ENCODE peak calls at places on chromosomes 6 and 20, in eight cellular contexts. One of them, this sample, is unnamed.

GRCh38 chr6:2807342-2808090 is 34.1 kb downstream of the SERPINB1 start:
- DNase-seq in lung: peak
- DNase-seq in mucosa of descending colon: no peak
- DNase-seq in A673: peak
- DNase-seq in choroid plexus epithelial cell: no peak
- DNase-seq in body of pancreas: peak
- DNase-seq in BE2C: no peak
- DNase-seq in tibial nerve: no peak
- DNase-seq in this sample: no peak

GRCh38 chr20:46388201-46388836 is 18.1 kb downstream of the ELMO2 start:
- DNase-seq in lung: no peak
- DNase-seq in mucosa of descending colon: no peak
- DNase-seq in A673: no peak
- DNase-seq in choroid plexus epithelial cell: no peak
- DNase-seq in body of pancreas: no peak
- DNase-seq in BE2C: no peak
- DNase-seq in tibial nerve: no peak
- DNase-seq in this sample: no peak

GRCh38 chr6:167045828-167046580 is 46.8 kb downstream of the CEP43 start:
- DNase-seq in lung: no peak
- DNase-seq in mucosa of descending colon: no peak
- DNase-seq in A673: no peak
- DNase-seq in choroid plexus epithelial cell: no peak
- DNase-seq in body of pancreas: no peak
- DNase-seq in BE2C: no peak
- DNase-seq in tibial nerve: no peak
- DNase-seq in this sample: no peak

GRCh38 chr6:3284436-3284876 is 25.7 kb downstream of the PSMG4 start:
- DNase-seq in lung: no peak
- DNase-seq in mucosa of descending colon: no peak
- DNase-seq in A673: peak
- DNase-seq in choroid plexus epithelial cell: no peak
- DNase-seq in body of pancreas: no peak
- DNase-seq in BE2C: peak
- DNase-seq in tibial nerve: no peak
- DNase-seq in this sample: no peak

GRCh38 chr6:52929321-52930164 is 20.0 kb upstream of the GSTA3 start:
- DNase-seq in lung: peak
- DNase-seq in mucosa of descending colon: no peak
- DNase-seq in A673: peak
- DNase-seq in choroid plexus epithelial cell: peak
- DNase-seq in body of pancreas: peak
- DNase-seq in BE2C: peak
- DNase-seq in tibial nerve: no peak
- DNase-seq in this sample: peak

GRCh38 chr20:33679758-33680485 is 5.7 kb upstream of the NECAB3 start:
- DNase-seq in lung: no peak
- DNase-seq in mucosa of descending colon: no peak
- DNase-seq in A673: no peak
- DNase-seq in choroid plexus epithelial cell: no peak
- DNase-seq in body of pancreas: no peak
- DNase-seq in BE2C: no peak
- DNase-seq in tibial nerve: no peak
- DNase-seq in this sample: no peak

GRCh38 chr20:52493177-52493711 is 301.7 kb upstream of the ZFP64 start:
- DNase-seq in lung: no peak
- DNase-seq in mucosa of descending colon: no peak
- DNase-seq in A673: peak
- DNase-seq in choroid plexus epithelial cell: peak
- DNase-seq in body of pancreas: no peak
- DNase-seq in BE2C: peak
- DNase-seq in tibial nerve: no peak
- DNase-seq in this sample: no peak

GRCh38 chr20:35010405-35011192 is 54.9 kb downstream of the MYH7B start:
- DNase-seq in lung: no peak
- DNase-seq in mucosa of descending colon: no peak
- DNase-seq in A673: no peak
- DNase-seq in choroid plexus epithelial cell: no peak
- DNase-seq in body of pancreas: peak
- DNase-seq in BE2C: no peak
- DNase-seq in tibial nerve: no peak
- DNase-seq in this sample: no peak

GRCh38 chr20:56393653-56394052 is 1.2 kb downstream of the CSTF1 start:
- DNase-seq in lung: no peak
- DNase-seq in mucosa of descending colon: no peak
- DNase-seq in A673: no peak
- DNase-seq in choroid plexus epithelial cell: no peak
- DNase-seq in body of pancreas: no peak
- DNase-seq in BE2C: no peak
- DNase-seq in tibial nerve: no peak
- DNase-seq in this sample: no peak

GRCh38 chr6:161100072-161100471 is 108.5 kb downstream of the MAP3K4 start:
- DNase-seq in lung: no peak
- DNase-seq in mucosa of descending colon: no peak
- DNase-seq in A673: no peak
- DNase-seq in choroid plexus epithelial cell: no peak
- DNase-seq in body of pancreas: no peak
- DNase-seq in BE2C: peak
- DNase-seq in tibial nerve: no peak
- DNase-seq in this sample: no peak

GRCh38 chr20:44211177-44212039 is 837 bp upstream of the OSER1 start:
- DNase-seq in lung: no peak
- DNase-seq in mucosa of descending colon: peak
- DNase-seq in A673: no peak
- DNase-seq in choroid plexus epithelial cell: peak
- DNase-seq in body of pancreas: peak
- DNase-seq in BE2C: no peak
- DNase-seq in tibial nerve: no peak
- DNase-seq in this sample: no peak

GRCh38 chr6:27062755-27063154 is 184.7 kb upstream of the PRSS16 start:
- DNase-seq in lung: no peak
- DNase-seq in mucosa of descending colon: no peak
- DNase-seq in A673: no peak
- DNase-seq in choroid plexus epithelial cell: no peak
- DNase-seq in body of pancreas: no peak
- DNase-seq in BE2C: no peak
- DNase-seq in tibial nerve: no peak
- DNase-seq in this sample: no peak

GRCh38 chr6:68473433-68474210 is 161.5 kb upstream of the ADGRB3 start:
- DNase-seq in lung: no peak
- DNase-seq in mucosa of descending colon: no peak
- DNase-seq in A673: peak
- DNase-seq in choroid plexus epithelial cell: peak
- DNase-seq in body of pancreas: no peak
- DNase-seq in BE2C: peak
- DNase-seq in tibial nerve: no peak
- DNase-seq in this sample: peak

DNA sequence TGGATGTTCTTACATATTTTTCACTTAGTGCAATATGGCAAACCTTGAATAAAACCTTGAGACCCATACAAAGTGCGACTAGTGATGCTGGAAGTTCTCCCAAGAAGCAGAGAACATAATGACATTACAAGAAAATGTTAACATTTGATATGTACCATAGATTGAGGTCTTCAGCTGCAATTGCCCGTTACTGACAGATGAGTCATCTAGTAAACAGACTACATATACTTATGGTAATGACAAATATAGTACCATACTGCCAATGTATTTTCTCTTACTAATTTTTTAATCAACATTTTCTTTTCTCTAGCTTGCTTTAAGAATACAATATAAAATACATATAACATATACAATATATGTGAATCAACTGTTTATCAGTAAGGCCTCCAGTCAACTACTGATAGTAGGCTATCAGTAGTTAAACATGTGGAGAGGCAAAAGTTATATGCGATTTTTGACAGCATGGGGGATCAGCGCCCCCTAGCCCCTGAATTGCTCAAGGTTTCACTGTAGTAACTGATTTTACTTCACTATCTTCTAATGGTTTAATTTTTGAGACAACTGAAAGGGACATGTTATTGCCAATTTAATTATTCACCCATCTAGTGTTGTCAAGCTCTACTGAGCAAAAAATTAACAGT is 166.7 kb upstream of the ADGRB3 start:
- DNase-seq in lung: no peak
- DNase-seq in mucosa of descending colon: no peak
- DNase-seq in A673: peak
- DNase-seq in choroid plexus epithelial cell: peak
- DNase-seq in body of pancreas: no peak
- DNase-seq in BE2C: peak
- DNase-seq in tibial nerve: no peak
- DNase-seq in this sample: no peak
- TF ChIP-seq CTCF in lung: no peak
- TF ChIP-seq CTCF in mucosa of descending colon: no peak
- TF ChIP-seq CTCF in A673: peak
- TF ChIP-seq CTCF in choroid plexus epithelial cell: peak
- TF ChIP-seq CTCF in body of pancreas: no peak
- TF ChIP-seq CTCF in BE2C: peak
- TF ChIP-seq CTCF in tibial nerve: no peak
- TF ChIP-seq CTCF in this sample: peak

DNA sequence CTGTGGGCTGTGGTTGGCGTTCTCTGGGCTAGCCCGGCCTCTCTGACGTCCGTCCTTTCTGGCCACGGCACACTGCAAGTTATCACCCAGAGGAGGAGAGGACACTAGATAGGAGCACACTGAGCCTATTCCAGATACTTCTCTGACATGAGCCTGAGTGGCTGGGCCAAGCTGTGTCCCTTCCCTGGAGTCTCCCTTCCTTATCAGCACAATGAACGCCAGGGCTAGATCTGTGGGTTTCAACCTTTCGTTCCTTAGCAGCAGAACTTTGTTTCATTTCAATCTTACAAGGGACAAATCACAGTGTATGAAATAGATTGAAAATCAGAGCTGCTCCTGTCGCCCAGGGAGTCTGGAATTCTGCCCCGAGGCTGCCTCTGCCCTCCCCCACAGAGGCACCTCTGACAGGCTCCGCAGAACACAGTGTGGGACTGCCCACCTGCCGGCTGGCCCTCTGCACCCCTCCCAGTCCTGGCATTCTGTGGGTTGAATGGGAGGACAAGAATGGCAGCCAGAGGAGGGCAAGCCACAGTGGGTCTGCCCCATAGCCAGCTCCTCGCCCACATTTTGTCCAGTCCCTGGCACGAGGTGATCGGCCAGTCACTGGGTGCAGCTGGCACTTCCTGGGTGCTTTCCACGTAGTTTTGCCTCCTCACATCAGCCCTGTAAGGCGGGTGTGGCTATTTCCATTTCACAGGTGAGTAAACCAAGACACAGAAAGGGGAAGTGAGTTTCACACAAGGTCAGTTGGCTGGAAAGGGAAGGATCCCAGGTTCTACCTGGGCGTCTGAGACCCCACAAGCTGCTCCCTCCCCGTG is 26.0 kb downstream of the MANBAL start:
- DNase-seq in lung: no peak
- DNase-seq in mucosa of descending colon: peak
- DNase-seq in A673: no peak
- DNase-seq in choroid plexus epithelial cell: peak
- DNase-seq in body of pancreas: no peak
- DNase-seq in BE2C: no peak
- DNase-seq in tibial nerve: peak
- DNase-seq in this sample: peak
- H3K4me3 ChIP-seq in lung: no peak
- H3K4me3 ChIP-seq in mucosa of descending colon: no peak
- H3K4me3 ChIP-seq in A673: no peak
- H3K4me3 ChIP-seq in choroid plexus epithelial cell: no peak
- H3K4me3 ChIP-seq in body of pancreas: no peak
- H3K4me3 ChIP-seq in BE2C: no peak
- H3K4me3 ChIP-seq in tibial nerve: peak
- H3K4me3 ChIP-seq in this sample: no peak

DNA sequence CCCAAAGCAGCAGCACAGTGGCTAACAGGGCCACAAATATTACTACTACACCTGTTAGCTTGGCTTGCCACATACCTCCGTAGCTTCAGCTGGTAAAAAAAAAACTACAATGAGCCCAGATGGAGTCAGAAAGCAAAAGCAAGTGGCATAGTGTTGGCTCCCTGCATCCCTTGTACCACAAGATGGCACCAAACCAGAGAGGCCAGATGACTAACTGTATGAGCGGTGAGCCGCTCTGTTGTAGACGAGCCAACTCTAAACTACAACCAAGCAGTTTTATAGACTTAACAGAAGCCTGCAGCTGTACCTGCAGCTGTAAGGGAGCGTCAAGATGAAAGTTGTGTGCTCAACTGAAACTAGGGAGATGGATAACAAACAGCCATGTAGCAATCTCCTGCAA is 84.5 kb upstream of the MCHR2 start:
- DNase-seq in lung: no peak
- DNase-seq in mucosa of descending colon: peak
- DNase-seq in A673: peak
- DNase-seq in choroid plexus epithelial cell: peak
- DNase-seq in body of pancreas: peak
- DNase-seq in BE2C: peak
- DNase-seq in tibial nerve: no peak
- DNase-seq in this sample: no peak
- TF ChIP-seq CTCF in lung: no peak
- TF ChIP-seq CTCF in mucosa of descending colon: no peak
- TF ChIP-seq CTCF in A673: peak
- TF ChIP-seq CTCF in choroid plexus epithelial cell: peak
- TF ChIP-seq CTCF in body of pancreas: no peak
- TF ChIP-seq CTCF in BE2C: peak
- TF ChIP-seq CTCF in tibial nerve: peak
- TF ChIP-seq CTCF in this sample: peak

GRCh38 chr20:45341939-45342862 is 6.0 kb downstream of the SDC4 start:
- DNase-seq in lung: peak
- DNase-seq in mucosa of descending colon: peak
- DNase-seq in A673: no peak
- DNase-seq in choroid plexus epithelial cell: peak
- DNase-seq in body of pancreas: peak
- DNase-seq in BE2C: peak
- DNase-seq in tibial nerve: no peak
- DNase-seq in this sample: no peak
- H3K4me3 ChIP-seq in lung: no peak
- H3K4me3 ChIP-seq in mucosa of descending colon: no peak
- H3K4me3 ChIP-seq in A673: no peak
- H3K4me3 ChIP-seq in choroid plexus epithelial cell: peak
- H3K4me3 ChIP-seq in body of pancreas: no peak
- H3K4me3 ChIP-seq in BE2C: peak
- H3K4me3 ChIP-seq in tibial nerve: no peak
- H3K4me3 ChIP-seq in this sample: peak

GRCh38 chr6:99822741-99823512 is 171.1 kb downstream of the MCHR2 start:
- DNase-seq in lung: no peak
- DNase-seq in mucosa of descending colon: peak
- DNase-seq in A673: peak
- DNase-seq in choroid plexus epithelial cell: peak
- DNase-seq in body of pancreas: no peak
- DNase-seq in BE2C: peak
- DNase-seq in tibial nerve: no peak
- DNase-seq in this sample: peak
- TF ChIP-seq CTCF in lung: no peak
- TF ChIP-seq CTCF in mucosa of descending colon: peak
- TF ChIP-seq CTCF in A673: peak
- TF ChIP-seq CTCF in choroid plexus epithelial cell: peak
- TF ChIP-seq CTCF in body of pancreas: peak
- TF ChIP-seq CTCF in BE2C: peak
- TF ChIP-seq CTCF in tibial nerve: no peak
- TF ChIP-seq CTCF in this sample: peak

This sample was measured in astrocyte of the cerebellum.